ENCODE peak calls at places on chromosomes 1 and 21, in nine cellular contexts. One of them, this sample, is unnamed.
A peak's percentile ranks its signal among the peaks of the same experiment; 100 is the strongest.

GRCh38 chr1:47948126-47948525 is 49.1 kb downstream of the TRABD2B start:
- DNase-seq in stimulated activated CD4-positive, alpha-beta T cell treated with anti-CD3 and anti-CD28 coated beads, TNF-alpha, amount 100 ng/mL, for 24 hours: no peak
- DNase-seq in fibroblast of lung: no peak
- DNase-seq in iPS DF 19.7: peak; percentile 60
- DNase-seq in NCI-H1092: no peak
- DNase-seq in activated CD8-positive, alpha-beta T cell treated with anti-CD3 and anti-CD28 coated beads for 36 hours: no peak
- DNase-seq in thoracic aorta: no peak
- DNase-seq in posterior cingulate gyrus: no peak
- DNase-seq in psoas muscle: no peak
- DNase-seq in this sample: peak; percentile 57

GRCh38 chr1:92862605-92863004 is 30.8 kb downstream of the RPL5 start:
- DNase-seq in stimulated activated CD4-positive, alpha-beta T cell treated with anti-CD3 and anti-CD28 coated beads, TNF-alpha, amount 100 ng/mL, for 24 hours: no peak
- DNase-seq in fibroblast of lung: no peak
- DNase-seq in iPS DF 19.7: no peak
- DNase-seq in NCI-H1092: no peak
- DNase-seq in activated CD8-positive, alpha-beta T cell treated with anti-CD3 and anti-CD28 coated beads for 36 hours: no peak
- DNase-seq in thoracic aorta: no peak
- DNase-seq in posterior cingulate gyrus: no peak
- DNase-seq in psoas muscle: no peak
- DNase-seq in this sample: no peak

GRCh38 chr1:21899267-21899810 is 37.8 kb downstream of the HSPG2 start:
- DNase-seq in stimulated activated CD4-positive, alpha-beta T cell treated with anti-CD3 and anti-CD28 coated beads, TNF-alpha, amount 100 ng/mL, for 24 hours: no peak
- DNase-seq in fibroblast of lung: no peak
- DNase-seq in iPS DF 19.7: no peak
- DNase-seq in NCI-H1092: no peak
- DNase-seq in activated CD8-positive, alpha-beta T cell treated with anti-CD3 and anti-CD28 coated beads for 36 hours: no peak
- DNase-seq in thoracic aorta: no peak
- DNase-seq in posterior cingulate gyrus: no peak
- DNase-seq in psoas muscle: no peak
- DNase-seq in this sample: no peak

GRCh38 chr1:62382581-62382980 is 54.3 kb upstream of the USP1 start:
- DNase-seq in stimulated activated CD4-positive, alpha-beta T cell treated with anti-CD3 and anti-CD28 coated beads, TNF-alpha, amount 100 ng/mL, for 24 hours: no peak
- DNase-seq in fibroblast of lung: no peak
- DNase-seq in iPS DF 19.7: no peak
- DNase-seq in NCI-H1092: no peak
- DNase-seq in activated CD8-positive, alpha-beta T cell treated with anti-CD3 and anti-CD28 coated beads for 36 hours: no peak
- DNase-seq in thoracic aorta: no peak
- DNase-seq in posterior cingulate gyrus: no peak
- DNase-seq in psoas muscle: no peak
- DNase-seq in this sample: no peak

GRCh38 chr21:26715878-26716506 is 129.2 kb downstream of the ADAMTS1 start:
- DNase-seq in stimulated activated CD4-positive, alpha-beta T cell treated with anti-CD3 and anti-CD28 coated beads, TNF-alpha, amount 100 ng/mL, for 24 hours: no peak
- DNase-seq in fibroblast of lung: peak; percentile 60
- DNase-seq in iPS DF 19.7: peak; percentile 47
- DNase-seq in NCI-H1092: peak; percentile 40
- DNase-seq in activated CD8-positive, alpha-beta T cell treated with anti-CD3 and anti-CD28 coated beads for 36 hours: peak; percentile 24
- DNase-seq in thoracic aorta: no peak
- DNase-seq in posterior cingulate gyrus: peak; percentile 57
- DNase-seq in psoas muscle: no peak
- DNase-seq in this sample: peak; percentile 69

GRCh38 chr1:112905420-112906154 is 50.4 kb downstream of the SLC16A1 start:
- DNase-seq in stimulated activated CD4-positive, alpha-beta T cell treated with anti-CD3 and anti-CD28 coated beads, TNF-alpha, amount 100 ng/mL, for 24 hours: no peak
- DNase-seq in fibroblast of lung: no peak
- DNase-seq in iPS DF 19.7: no peak
- DNase-seq in NCI-H1092: no peak
- DNase-seq in activated CD8-positive, alpha-beta T cell treated with anti-CD3 and anti-CD28 coated beads for 36 hours: peak; percentile 9
- DNase-seq in thoracic aorta: no peak
- DNase-seq in posterior cingulate gyrus: no peak
- DNase-seq in psoas muscle: no peak
- DNase-seq in this sample: peak; percentile 22

GRCh38 chr1:19949016-19949415 is 25.6 kb upstream of the PLA2G2E start:
- DNase-seq in stimulated activated CD4-positive, alpha-beta T cell treated with anti-CD3 and anti-CD28 coated beads, TNF-alpha, amount 100 ng/mL, for 24 hours: no peak
- DNase-seq in fibroblast of lung: peak; percentile 60
- DNase-seq in iPS DF 19.7: no peak
- DNase-seq in NCI-H1092: no peak
- DNase-seq in activated CD8-positive, alpha-beta T cell treated with anti-CD3 and anti-CD28 coated beads for 36 hours: no peak
- DNase-seq in thoracic aorta: no peak
- DNase-seq in posterior cingulate gyrus: no peak
- DNase-seq in psoas muscle: no peak
- DNase-seq in this sample: no peak

GRCh38 chr1:87953732-87954344 is 625.2 kb downstream of the LMO4 start:
- DNase-seq in stimulated activated CD4-positive, alpha-beta T cell treated with anti-CD3 and anti-CD28 coated beads, TNF-alpha, amount 100 ng/mL, for 24 hours: peak; percentile 12
- DNase-seq in fibroblast of lung: peak; percentile 85
- DNase-seq in iPS DF 19.7: peak; percentile 42
- DNase-seq in NCI-H1092: peak; percentile 59
- DNase-seq in activated CD8-positive, alpha-beta T cell treated with anti-CD3 and anti-CD28 coated beads for 36 hours: peak; percentile 62
- DNase-seq in thoracic aorta: peak; percentile 22
- DNase-seq in posterior cingulate gyrus: peak; percentile 52
- DNase-seq in psoas muscle: peak; percentile 33
- DNase-seq in this sample: peak; percentile 84

GRCh38 chr1:21149430-21149861 is 27.3 kb downstream of the EIF4G3 start:
- DNase-seq in stimulated activated CD4-positive, alpha-beta T cell treated with anti-CD3 and anti-CD28 coated beads, TNF-alpha, amount 100 ng/mL, for 24 hours: no peak
- DNase-seq in fibroblast of lung: peak; percentile 46
- DNase-seq in iPS DF 19.7: no peak
- DNase-seq in NCI-H1092: no peak
- DNase-seq in activated CD8-positive, alpha-beta T cell treated with anti-CD3 and anti-CD28 coated beads for 36 hours: no peak
- DNase-seq in thoracic aorta: no peak
- DNase-seq in posterior cingulate gyrus: no peak
- DNase-seq in psoas muscle: no peak
- DNase-seq in this sample: no peak

GRCh38 chr1:22328331-22329170 is 123.1 kb upstream of the ZBTB40 start:
- DNase-seq in stimulated activated CD4-positive, alpha-beta T cell treated with anti-CD3 and anti-CD28 coated beads, TNF-alpha, amount 100 ng/mL, for 24 hours: no peak
- DNase-seq in fibroblast of lung: no peak
- DNase-seq in iPS DF 19.7: no peak
- DNase-seq in NCI-H1092: no peak
- DNase-seq in activated CD8-positive, alpha-beta T cell treated with anti-CD3 and anti-CD28 coated beads for 36 hours: no peak
- DNase-seq in thoracic aorta: no peak
- DNase-seq in posterior cingulate gyrus: no peak
- DNase-seq in psoas muscle: no peak
- DNase-seq in this sample: no peak

GRCh38 chr1:98201640-98202039 is 280.8 kb upstream of the DPYD start:
- DNase-seq in stimulated activated CD4-positive, alpha-beta T cell treated with anti-CD3 and anti-CD28 coated beads, TNF-alpha, amount 100 ng/mL, for 24 hours: no peak
- DNase-seq in fibroblast of lung: peak; percentile 61
- DNase-seq in iPS DF 19.7: no peak
- DNase-seq in NCI-H1092: no peak
- DNase-seq in activated CD8-positive, alpha-beta T cell treated with anti-CD3 and anti-CD28 coated beads for 36 hours: no peak
- DNase-seq in thoracic aorta: no peak
- DNase-seq in posterior cingulate gyrus: no peak
- DNase-seq in psoas muscle: no peak
- DNase-seq in this sample: no peak

GRCh38 chr1:28110555-28110954 is 22.1 kb upstream of the EYA3 start:
- DNase-seq in stimulated activated CD4-positive, alpha-beta T cell treated with anti-CD3 and anti-CD28 coated beads, TNF-alpha, amount 100 ng/mL, for 24 hours: no peak
- DNase-seq in fibroblast of lung: no peak
- DNase-seq in iPS DF 19.7: no peak
- DNase-seq in NCI-H1092: no peak
- DNase-seq in activated CD8-positive, alpha-beta T cell treated with anti-CD3 and anti-CD28 coated beads for 36 hours: no peak
- DNase-seq in thoracic aorta: no peak
- DNase-seq in posterior cingulate gyrus: no peak
- DNase-seq in psoas muscle: no peak
- DNase-seq in this sample: no peak

GRCh38 chr1:228329887-228330286 is 76.7 kb downstream of the TRIM11 start:
- DNase-seq in stimulated activated CD4-positive, alpha-beta T cell treated with anti-CD3 and anti-CD28 coated beads, TNF-alpha, amount 100 ng/mL, for 24 hours: no peak
- DNase-seq in fibroblast of lung: no peak
- DNase-seq in iPS DF 19.7: no peak
- DNase-seq in NCI-H1092: no peak
- DNase-seq in activated CD8-positive, alpha-beta T cell treated with anti-CD3 and anti-CD28 coated beads for 36 hours: no peak
- DNase-seq in thoracic aorta: no peak
- DNase-seq in posterior cingulate gyrus: no peak
- DNase-seq in psoas muscle: no peak
- DNase-seq in this sample: no peak

GRCh38 chr1:5551274-5551966 is 440.8 kb downstream of the NPHP4 start:
- DNase-seq in stimulated activated CD4-positive, alpha-beta T cell treated with anti-CD3 and anti-CD28 coated beads, TNF-alpha, amount 100 ng/mL, for 24 hours: no peak
- DNase-seq in fibroblast of lung: no peak
- DNase-seq in iPS DF 19.7: no peak
- DNase-seq in NCI-H1092: no peak
- DNase-seq in activated CD8-positive, alpha-beta T cell treated with anti-CD3 and anti-CD28 coated beads for 36 hours: peak; percentile 10
- DNase-seq in thoracic aorta: no peak
- DNase-seq in posterior cingulate gyrus: no peak
- DNase-seq in psoas muscle: no peak
- DNase-seq in this sample: peak; percentile 16

GRCh38 chr1:236016782-236017400 is 48.0 kb downstream of the NID1 start:
- DNase-seq in stimulated activated CD4-positive, alpha-beta T cell treated with anti-CD3 and anti-CD28 coated beads, TNF-alpha, amount 100 ng/mL, for 24 hours: no peak
- DNase-seq in fibroblast of lung: no peak
- DNase-seq in iPS DF 19.7: no peak
- DNase-seq in NCI-H1092: no peak
- DNase-seq in activated CD8-positive, alpha-beta T cell treated with anti-CD3 and anti-CD28 coated beads for 36 hours: no peak
- DNase-seq in thoracic aorta: no peak
- DNase-seq in posterior cingulate gyrus: no peak
- DNase-seq in psoas muscle: no peak
- DNase-seq in this sample: no peak

GRCh38 chr1:118335372-118335771 is 150.3 kb upstream of the SPAG17 start:
- DNase-seq in stimulated activated CD4-positive, alpha-beta T cell treated with anti-CD3 and anti-CD28 coated beads, TNF-alpha, amount 100 ng/mL, for 24 hours: no peak
- DNase-seq in fibroblast of lung: no peak
- DNase-seq in iPS DF 19.7: no peak
- DNase-seq in NCI-H1092: no peak
- DNase-seq in activated CD8-positive, alpha-beta T cell treated with anti-CD3 and anti-CD28 coated beads for 36 hours: no peak
- DNase-seq in thoracic aorta: no peak
- DNase-seq in posterior cingulate gyrus: no peak
- DNase-seq in psoas muscle: no peak
- DNase-seq in this sample: no peak

GRCh38 chr1:56146449-56146848 is 432.9 kb downstream of the PLPP3 start:
- DNase-seq in stimulated activated CD4-positive, alpha-beta T cell treated with anti-CD3 and anti-CD28 coated beads, TNF-alpha, amount 100 ng/mL, for 24 hours: no peak
- DNase-seq in fibroblast of lung: peak; percentile 87
- DNase-seq in iPS DF 19.7: no peak
- DNase-seq in NCI-H1092: no peak
- DNase-seq in activated CD8-positive, alpha-beta T cell treated with anti-CD3 and anti-CD28 coated beads for 36 hours: no peak
- DNase-seq in thoracic aorta: no peak
- DNase-seq in posterior cingulate gyrus: no peak
- DNase-seq in psoas muscle: no peak
- DNase-seq in this sample: no peak

GRCh38 chr1:10909697-10910489 is 102.6 kb upstream of the TARDBP start:
- DNase-seq in stimulated activated CD4-positive, alpha-beta T cell treated with anti-CD3 and anti-CD28 coated beads, TNF-alpha, amount 100 ng/mL, for 24 hours: peak; percentile 47
- DNase-seq in fibroblast of lung: no peak
- DNase-seq in iPS DF 19.7: no peak
- DNase-seq in NCI-H1092: peak; percentile 37
- DNase-seq in activated CD8-positive, alpha-beta T cell treated with anti-CD3 and anti-CD28 coated beads for 36 hours: peak; percentile 88
- DNase-seq in thoracic aorta: no peak
- DNase-seq in posterior cingulate gyrus: no peak
- DNase-seq in psoas muscle: peak; percentile 41
- DNase-seq in this sample: peak; percentile 88

GRCh38 chr21:36630485-36631206 is 68.3 kb upstream of the SIM2 start:
- DNase-seq in stimulated activated CD4-positive, alpha-beta T cell treated with anti-CD3 and anti-CD28 coated beads, TNF-alpha, amount 100 ng/mL, for 24 hours: peak; percentile 39
- DNase-seq in fibroblast of lung: peak; percentile 36
- DNase-seq in iPS DF 19.7: peak; percentile 68
- DNase-seq in NCI-H1092: peak; percentile 41
- DNase-seq in activated CD8-positive, alpha-beta T cell treated with anti-CD3 and anti-CD28 coated beads for 36 hours: peak; percentile 77
- DNase-seq in thoracic aorta: no peak
- DNase-seq in posterior cingulate gyrus: peak; percentile 48
- DNase-seq in psoas muscle: peak; percentile 46
- DNase-seq in this sample: peak; percentile 80

GRCh38 chr1:19421365-19421764 is 64.0 kb downstream of the CAPZB start:
- DNase-seq in stimulated activated CD4-positive, alpha-beta T cell treated with anti-CD3 and anti-CD28 coated beads, TNF-alpha, amount 100 ng/mL, for 24 hours: no peak
- DNase-seq in fibroblast of lung: no peak
- DNase-seq in iPS DF 19.7: no peak
- DNase-seq in NCI-H1092: no peak
- DNase-seq in activated CD8-positive, alpha-beta T cell treated with anti-CD3 and anti-CD28 coated beads for 36 hours: no peak
- DNase-seq in thoracic aorta: no peak
- DNase-seq in posterior cingulate gyrus: no peak
- DNase-seq in psoas muscle: no peak
- DNase-seq in this sample: no peak

GRCh38 chr1:6508876-6509602 is 17.6 kb upstream of the PLEKHG5 start:
- DNase-seq in stimulated activated CD4-positive, alpha-beta T cell treated with anti-CD3 and anti-CD28 coated beads, TNF-alpha, amount 100 ng/mL, for 24 hours: no peak
- DNase-seq in fibroblast of lung: no peak
- DNase-seq in iPS DF 19.7: no peak
- DNase-seq in NCI-H1092: no peak
- DNase-seq in activated CD8-positive, alpha-beta T cell treated with anti-CD3 and anti-CD28 coated beads for 36 hours: no peak
- DNase-seq in thoracic aorta: no peak
- DNase-seq in posterior cingulate gyrus: no peak
- DNase-seq in psoas muscle: no peak
- DNase-seq in this sample: no peak

GRCh38 chr1:34879230-34879629 is 19.7 kb upstream of the SMIM12 start:
- DNase-seq in stimulated activated CD4-positive, alpha-beta T cell treated with anti-CD3 and anti-CD28 coated beads, TNF-alpha, amount 100 ng/mL, for 24 hours: no peak
- DNase-seq in fibroblast of lung: no peak
- DNase-seq in iPS DF 19.7: peak; percentile 17
- DNase-seq in NCI-H1092: no peak
- DNase-seq in activated CD8-positive, alpha-beta T cell treated with anti-CD3 and anti-CD28 coated beads for 36 hours: no peak
- DNase-seq in thoracic aorta: no peak
- DNase-seq in posterior cingulate gyrus: no peak
- DNase-seq in psoas muscle: no peak
- DNase-seq in this sample: no peak

GRCh38 chr1:180652791-180653190 is 21.0 kb downstream of the XPR1 start:
- DNase-seq in stimulated activated CD4-positive, alpha-beta T cell treated with anti-CD3 and anti-CD28 coated beads, TNF-alpha, amount 100 ng/mL, for 24 hours: no peak
- DNase-seq in fibroblast of lung: peak; percentile 29
- DNase-seq in iPS DF 19.7: no peak
- DNase-seq in NCI-H1092: no peak
- DNase-seq in activated CD8-positive, alpha-beta T cell treated with anti-CD3 and anti-CD28 coated beads for 36 hours: no peak
- DNase-seq in thoracic aorta: no peak
- DNase-seq in posterior cingulate gyrus: no peak
- DNase-seq in psoas muscle: no peak
- DNase-seq in this sample: no peak

GRCh38 chr1:15492572-15492971 is 16.7 kb downstream of the CELA2B start:
- DNase-seq in stimulated activated CD4-positive, alpha-beta T cell treated with anti-CD3 and anti-CD28 coated beads, TNF-alpha, amount 100 ng/mL, for 24 hours: no peak
- DNase-seq in fibroblast of lung: no peak
- DNase-seq in iPS DF 19.7: no peak
- DNase-seq in NCI-H1092: no peak
- DNase-seq in activated CD8-positive, alpha-beta T cell treated with anti-CD3 and anti-CD28 coated beads for 36 hours: no peak
- DNase-seq in thoracic aorta: no peak
- DNase-seq in posterior cingulate gyrus: no peak
- DNase-seq in psoas muscle: no peak
- DNase-seq in this sample: no peak

GRCh38 chr21:41861255-41861654 is 17.9 kb downstream of the PRDM15 start:
- DNase-seq in stimulated activated CD4-positive, alpha-beta T cell treated with anti-CD3 and anti-CD28 coated beads, TNF-alpha, amount 100 ng/mL, for 24 hours: no peak
- DNase-seq in fibroblast of lung: no peak
- DNase-seq in iPS DF 19.7: no peak
- DNase-seq in NCI-H1092: no peak
- DNase-seq in activated CD8-positive, alpha-beta T cell treated with anti-CD3 and anti-CD28 coated beads for 36 hours: no peak
- DNase-seq in thoracic aorta: no peak
- DNase-seq in posterior cingulate gyrus: no peak
- DNase-seq in psoas muscle: no peak
- DNase-seq in this sample: no peak

GRCh38 chr1:85940621-85941306 is 215.8 kb downstream of the COL24A1 start:
- DNase-seq in stimulated activated CD4-positive, alpha-beta T cell treated with anti-CD3 and anti-CD28 coated beads, TNF-alpha, amount 100 ng/mL, for 24 hours: no peak
- DNase-seq in fibroblast of lung: peak; percentile 8
- DNase-seq in iPS DF 19.7: no peak
- DNase-seq in NCI-H1092: no peak
- DNase-seq in activated CD8-positive, alpha-beta T cell treated with anti-CD3 and anti-CD28 coated beads for 36 hours: no peak
- DNase-seq in thoracic aorta: no peak
- DNase-seq in posterior cingulate gyrus: no peak
- DNase-seq in psoas muscle: no peak
- DNase-seq in this sample: no peak

GRCh38 chr1:33576821-33577599 is 104.6 kb downstream of the ZSCAN20 start:
- DNase-seq in stimulated activated CD4-positive, alpha-beta T cell treated with anti-CD3 and anti-CD28 coated beads, TNF-alpha, amount 100 ng/mL, for 24 hours: no peak
- DNase-seq in fibroblast of lung: no peak
- DNase-seq in iPS DF 19.7: no peak
- DNase-seq in NCI-H1092: no peak
- DNase-seq in activated CD8-positive, alpha-beta T cell treated with anti-CD3 and anti-CD28 coated beads for 36 hours: no peak
- DNase-seq in thoracic aorta: no peak
- DNase-seq in posterior cingulate gyrus: no peak
- DNase-seq in psoas muscle: no peak
- DNase-seq in this sample: no peak

GRCh38 chr1:150484431-150484830 is 2.8 kb upstream of the TARS2 start:
- DNase-seq in stimulated activated CD4-positive, alpha-beta T cell treated with anti-CD3 and anti-CD28 coated beads, TNF-alpha, amount 100 ng/mL, for 24 hours: no peak
- DNase-seq in fibroblast of lung: no peak
- DNase-seq in iPS DF 19.7: no peak
- DNase-seq in NCI-H1092: no peak
- DNase-seq in activated CD8-positive, alpha-beta T cell treated with anti-CD3 and anti-CD28 coated beads for 36 hours: no peak
- DNase-seq in thoracic aorta: no peak
- DNase-seq in posterior cingulate gyrus: no peak
- DNase-seq in psoas muscle: no peak
- DNase-seq in this sample: no peak

GRCh38 chr1:43705982-43706597 is 1.2 kb upstream of the ST3GAL3 start:
- DNase-seq in stimulated activated CD4-positive, alpha-beta T cell treated with anti-CD3 and anti-CD28 coated beads, TNF-alpha, amount 100 ng/mL, for 24 hours: no peak
- DNase-seq in fibroblast of lung: no peak
- DNase-seq in iPS DF 19.7: no peak
- DNase-seq in NCI-H1092: no peak
- DNase-seq in activated CD8-positive, alpha-beta T cell treated with anti-CD3 and anti-CD28 coated beads for 36 hours: no peak
- DNase-seq in thoracic aorta: no peak
- DNase-seq in posterior cingulate gyrus: no peak
- DNase-seq in psoas muscle: no peak
- DNase-seq in this sample: peak; percentile 46

GRCh38 chr1:201528631-201529260 is 10.2 kb upstream of the NAV1 start:
- DNase-seq in stimulated activated CD4-positive, alpha-beta T cell treated with anti-CD3 and anti-CD28 coated beads, TNF-alpha, amount 100 ng/mL, for 24 hours: no peak
- DNase-seq in fibroblast of lung: peak; percentile 80
- DNase-seq in iPS DF 19.7: no peak
- DNase-seq in NCI-H1092: no peak
- DNase-seq in activated CD8-positive, alpha-beta T cell treated with anti-CD3 and anti-CD28 coated beads for 36 hours: no peak
- DNase-seq in thoracic aorta: no peak
- DNase-seq in posterior cingulate gyrus: no peak
- DNase-seq in psoas muscle: no peak
- DNase-seq in this sample: no peak

GRCh38 chr1:19076841-19077616 is 120.6 kb upstream of the IFFO2 start:
- DNase-seq in stimulated activated CD4-positive, alpha-beta T cell treated with anti-CD3 and anti-CD28 coated beads, TNF-alpha, amount 100 ng/mL, for 24 hours: no peak
- DNase-seq in fibroblast of lung: no peak
- DNase-seq in iPS DF 19.7: no peak
- DNase-seq in NCI-H1092: no peak
- DNase-seq in activated CD8-positive, alpha-beta T cell treated with anti-CD3 and anti-CD28 coated beads for 36 hours: no peak
- DNase-seq in thoracic aorta: no peak
- DNase-seq in posterior cingulate gyrus: no peak
- DNase-seq in psoas muscle: no peak
- DNase-seq in this sample: no peak

This sample was measured in NCI-H82.